ENCODE peak calls at places on chromosomes 5 and 9, in six cellular contexts. Y, H, B, K, J and S are unnamed samples.

GRCh38 chr9:115035872-115036612 is 81.9 kb downstream of the TNC start:
- DNase-seq in Y (no peak), B (peak), K (peak), J (peak), H (no peak), S (no peak)

GRCh38 chr5:142685418-142686209 is at the start of gene FGF1:
- DNase-seq in K (no peak), H (peak), B (no peak), J (no peak), Y (no peak), S (no peak)

GRCh38 chr5:150780816-150781221 is 2.3 kb downstream of the SMIM3 start:
- DNase-seq in Y (no peak), K (no peak), B (no peak), H (no peak), J (peak), S (no peak)

GRCh38 chr5:3564827-3565560 is 30.6 kb upstream of the IRX1 start:
- DNase-seq in K (no peak), H (no peak), B (no peak), J (no peak), Y (no peak), S (no peak)

GRCh38 chr5:5432020-5432707 is 9.7 kb downstream of the ICE1 start:
- DNase-seq in H (no peak), Y (no peak), B (no peak), K (no peak), J (no peak), S (no peak)

GRCh38 chr5:51466214-51466613 is 83.0 kb downstream of the ISL1 start:
- DNase-seq in B (no peak), Y (no peak), K (no peak), J (no peak), H (no peak), S (no peak)

GRCh38 chr5:155250601-155251000 is 237.0 kb downstream of the KIF4B start:
- DNase-seq in J (no peak), Y (no peak), B (no peak), K (no peak), H (no peak), S (no peak)

GRCh38 chr9:37029304-37029775 is 4.7 kb downstream of the PAX5 start:
- DNase-seq in J (no peak), H (no peak), B (no peak), Y (no peak), K (peak), S (no peak)

GRCh38 chr5:127785098-127785927 is 82.1 kb downstream of the CCDC192 start:
- DNase-seq in Y (no peak), B (peak), H (no peak), K (no peak), J (peak), S (no peak)

GRCh38 chr9:87622936-87623335 is 103.0 kb upstream of the CTSL start:
- DNase-seq in Y (no peak), B (no peak), J (no peak), H (no peak), K (no peak), S (no peak)

GRCh38 chr5:119631660-119632059 is 2.3 kb downstream of the FAM170A start:
- DNase-seq in K (no peak), H (no peak), B (no peak), J (no peak), Y (no peak), S (no peak)

GRCh38 chr5:74738406-74738805 is 28.5 kb downstream of the GFM2 start:
- DNase-seq in J (no peak), K (no peak), Y (no peak), B (no peak), H (no peak), S (no peak)

GRCh38 chr5:172059661-172060100 is 53.2 kb upstream of the FBXW11 start:
- DNase-seq in H (no peak), K (peak), Y (no peak), B (no peak), J (no peak), S (peak)

GRCh38 chr9:129644902-129645301 is 3.0 kb upstream of the ASB6 start:
- DNase-seq in B (no peak), K (no peak), J (no peak), Y (no peak), H (no peak), S (no peak)

GRCh38 chr5:177987326-177987725 is 8.7 kb downstream of the PROP1 start:
- DNase-seq in H (no peak), B (no peak), J (no peak), K (no peak), Y (no peak), S (no peak)

GRCh38 chr5:67809589-67809988 is 406.0 kb upstream of the PIK3R1 start:
- DNase-seq in H (no peak), K (no peak), B (no peak), J (no peak), Y (no peak), S (peak)

GRCh38 chr9:108331596-108331995 is 524.2 kb downstream of the ACTL7B start:
- DNase-seq in K (no peak), B (no peak), Y (no peak), H (no peak), J (no peak), S (no peak)

GRCh38 chr5:108102463-108102862 is 279.4 kb downstream of the FBXL17 start:
- DNase-seq in K (no peak), Y (no peak), B (no peak), H (no peak), J (no peak), S (no peak)

GRCh38 chr9:127485995-127486394 is 34.7 kb downstream of the LRSAM1 start:
- DNase-seq in J (no peak), B (no peak), H (no peak), K (no peak), Y (no peak), S (no peak)

GRCh38 chr5:3310551-3311340 is 284.9 kb upstream of the IRX1 start:
- DNase-seq in Y (no peak), J (no peak), H (peak), B (no peak), K (no peak), S (peak)

GRCh38 chr5:96026334-96027065 is 64.8 kb upstream of the ELL2 start:
- DNase-seq in K (no peak), B (no peak), H (no peak), Y (no peak), J (no peak), S (no peak)

GRCh38 chr9:4548796-4549725 is 58.8 kb downstream of the SLC1A1 start:
- DNase-seq in J (no peak), B (peak), H (no peak), K (peak), Y (no peak), S (peak)

GRCh38 chr5:73233461-73234151 is 60.6 kb downstream of the TMEM174 start:
- DNase-seq in H (no peak), J (no peak), K (no peak), Y (no peak), B (peak), S (no peak)

GRCh38 chr9:36136894-36137391 is 410 bp downstream of the GLIPR2 start:
- DNase-seq in J (peak), B (peak), H (no peak), K (no peak), Y (no peak), S (no peak)

GRCh38 chr9:98191615-98192502 is 578 bp downstream of the CORO2A start:
- DNase-seq in B (peak), J (peak), K (peak), Y (peak), H (no peak), S (peak)

GRCh38 chr5:137622850-137623249 is 113.0 kb downstream of the KLHL3 start:
- DNase-seq in H (peak), J (no peak), Y (no peak), B (no peak), K (no peak), S (no peak)

GRCh38 chr5:123129811-123130210 is 40.8 kb downstream of the PRDM6 start:
- DNase-seq in K (no peak), J (no peak), Y (no peak), H (no peak), B (no peak), S (no peak)

GRCh38 chr5:4868140-4868735 is 271.9 kb upstream of the ADAMTS16 start:
- DNase-seq in B (peak), K (peak), J (peak), Y (peak), H (peak), S (peak)

GRCh38 chr9:114080773-114081440 is 2.8 kb upstream of the AMBP start:
- DNase-seq in Y (no peak), H (no peak), J (peak), B (peak), K (no peak), S (peak)

GRCh38 chr5:139738777-139739611 is 56.6 kb upstream of the PSD2 start:
- DNase-seq in B (peak), Y (no peak), J (no peak), K (no peak), H (no peak), S (no peak)

GRCh38 chr5:15926586-15926985 is 253.0 kb downstream of the MARCHF11 start:
- DNase-seq in K (no peak), J (no peak), H (no peak), B (no peak), Y (no peak), S (no peak)

GRCh38 chr9:101587644-101588043 is 7.1 kb downstream of the PPP3R2 start:
- DNase-seq in J (no peak), H (no peak), K (no peak), Y (no peak), B (no peak), S (no peak)

GRCh38 chr5:180135967-180136641 is 64.5 kb upstream of the RNF130 start:
- DNase-seq in Y (no peak), J (no peak), K (no peak), B (no peak), H (peak), S (no peak)

GRCh38 chr9:113963017-113963620 is 87.0 kb downstream of the ZNF618 start:
- DNase-seq in B (peak), Y (peak), H (peak), J (peak), K (peak), S (peak)

GRCh38 chr5:3615217-3615616 is 19.6 kb downstream of the IRX1 start:
- DNase-seq in K (no peak), H (no peak), J (no peak), Y (no peak), B (no peak), S (no peak)